ENCODE peak calls at places on chromosomes 7 and 10, in nine cellular contexts. One of them, this sample, is unnamed. For H3K4me1, the result is how much of the 10 kb centered on the place peaks cover.

GRCh38 chr10:34875061-34875460 is 60.0 kb upstream of the PARD3 start:
- DNase-seq in left ventricle myocardium inferior: no peak
- DNase-seq in lower lobe of right lung: no peak
- DNase-seq in neural progenitor cell: no peak
- DNase-seq in GM23248: no peak
- DNase-seq in ovary: no peak
- DNase-seq in CD8-positive, alpha-beta memory T cell: no peak
- DNase-seq in lung: no peak
- DNase-seq in trophoblast cell: no peak
- DNase-seq in this sample: no peak

GRCh38 chr7:92028226-92028625 is 87.6 kb downstream of the AKAP9 start:
- DNase-seq in neural progenitor cell: no peak
- DNase-seq in lower lobe of right lung: no peak
- DNase-seq in CD8-positive, alpha-beta memory T cell: no peak
- DNase-seq in ovary: no peak
- DNase-seq in lung: no peak
- DNase-seq in left ventricle myocardium inferior: no peak
- DNase-seq in GM23248: no peak
- DNase-seq in trophoblast cell: no peak
- DNase-seq in this sample: no peak

GRCh38 chr7:141001561-141001960 is 13.2 kb downstream of the MRPS33 start:
- DNase-seq in left ventricle myocardium inferior: no peak
- DNase-seq in neural progenitor cell: no peak
- DNase-seq in trophoblast cell: no peak
- DNase-seq in CD8-positive, alpha-beta memory T cell: no peak
- DNase-seq in GM23248: no peak
- DNase-seq in lower lobe of right lung: no peak
- DNase-seq in lung: no peak
- DNase-seq in ovary: no peak
- DNase-seq in this sample: no peak

GRCh38 chr7:30923774-30924413 is 12.2 kb downstream of the AQP1 start:
- DNase-seq in lower lobe of right lung: peak
- DNase-seq in CD8-positive, alpha-beta memory T cell: peak
- DNase-seq in neural progenitor cell: no peak
- DNase-seq in left ventricle myocardium inferior: peak
- DNase-seq in GM23248: no peak
- DNase-seq in ovary: peak
- DNase-seq in lung: no peak
- DNase-seq in trophoblast cell: no peak
- DNase-seq in this sample: peak

GRCh38 chr10:5583525-5584175 is 58.9 kb downstream of the CALML3 start:
- DNase-seq in neural progenitor cell: peak
- DNase-seq in lower lobe of right lung: peak
- DNase-seq in CD8-positive, alpha-beta memory T cell: peak
- DNase-seq in left ventricle myocardium inferior: peak
- DNase-seq in trophoblast cell: peak
- DNase-seq in lung: peak
- DNase-seq in GM23248: no peak
- DNase-seq in ovary: peak
- DNase-seq in this sample: no peak

GRCh38 chr7:28020302-28020940 is 160.2 kb downstream of the JAZF1 start:
- DNase-seq in ovary: peak
- DNase-seq in CD8-positive, alpha-beta memory T cell: no peak
- DNase-seq in left ventricle myocardium inferior: peak
- DNase-seq in lower lobe of right lung: no peak
- DNase-seq in trophoblast cell: peak
- DNase-seq in GM23248: peak
- DNase-seq in neural progenitor cell: peak
- DNase-seq in lung: peak
- DNase-seq in this sample: peak

GRCh38 chr10:76352300-76352699 is 920.9 kb downstream of the LRMDA start:
- DNase-seq in trophoblast cell: peak
- DNase-seq in GM23248: peak
- DNase-seq in lower lobe of right lung: no peak
- DNase-seq in left ventricle myocardium inferior: no peak
- DNase-seq in ovary: no peak
- DNase-seq in neural progenitor cell: no peak
- DNase-seq in lung: no peak
- DNase-seq in CD8-positive, alpha-beta memory T cell: no peak
- DNase-seq in this sample: no peak

GRCh38 chr7:1678070-1678543 is 8.0 kb downstream of the ELFN1 start:
- DNase-seq in neural progenitor cell: no peak
- DNase-seq in trophoblast cell: no peak
- DNase-seq in left ventricle myocardium inferior: no peak
- DNase-seq in CD8-positive, alpha-beta memory T cell: peak
- DNase-seq in lower lobe of right lung: peak
- DNase-seq in GM23248: no peak
- DNase-seq in ovary: no peak
- DNase-seq in lung: no peak
- DNase-seq in this sample: no peak

GRCh38 chr7:101938115-101938514 is 120.7 kb downstream of the CUX1 start:
- DNase-seq in neural progenitor cell: no peak
- DNase-seq in CD8-positive, alpha-beta memory T cell: no peak
- DNase-seq in lower lobe of right lung: no peak
- DNase-seq in ovary: no peak
- DNase-seq in GM23248: no peak
- DNase-seq in trophoblast cell: no peak
- DNase-seq in lung: no peak
- DNase-seq in left ventricle myocardium inferior: no peak
- DNase-seq in this sample: no peak

GRCh38 chr7:101940151-101940550 is 122.7 kb downstream of the CUX1 start:
- DNase-seq in lower lobe of right lung: no peak
- DNase-seq in neural progenitor cell: no peak
- DNase-seq in ovary: no peak
- DNase-seq in trophoblast cell: no peak
- DNase-seq in GM23248: no peak
- DNase-seq in left ventricle myocardium inferior: no peak
- DNase-seq in lung: no peak
- DNase-seq in CD8-positive, alpha-beta memory T cell: no peak
- DNase-seq in this sample: no peak

GRCh38 chr7:101940830-101941229 is 123.4 kb downstream of the CUX1 start:
- DNase-seq in GM23248: no peak
- DNase-seq in ovary: no peak
- DNase-seq in lung: no peak
- DNase-seq in CD8-positive, alpha-beta memory T cell: no peak
- DNase-seq in trophoblast cell: no peak
- DNase-seq in lower lobe of right lung: no peak
- DNase-seq in left ventricle myocardium inferior: no peak
- DNase-seq in neural progenitor cell: peak
- DNase-seq in this sample: no peak

GRCh38 chr7:101936612-101937231 is 119.3 kb downstream of the CUX1 start:
- DNase-seq in CD8-positive, alpha-beta memory T cell: no peak
- DNase-seq in neural progenitor cell: peak
- DNase-seq in lung: no peak
- DNase-seq in ovary: peak
- DNase-seq in lower lobe of right lung: no peak
- DNase-seq in GM23248: peak
- DNase-seq in trophoblast cell: no peak
- DNase-seq in left ventricle myocardium inferior: peak
- DNase-seq in this sample: peak

DNA sequence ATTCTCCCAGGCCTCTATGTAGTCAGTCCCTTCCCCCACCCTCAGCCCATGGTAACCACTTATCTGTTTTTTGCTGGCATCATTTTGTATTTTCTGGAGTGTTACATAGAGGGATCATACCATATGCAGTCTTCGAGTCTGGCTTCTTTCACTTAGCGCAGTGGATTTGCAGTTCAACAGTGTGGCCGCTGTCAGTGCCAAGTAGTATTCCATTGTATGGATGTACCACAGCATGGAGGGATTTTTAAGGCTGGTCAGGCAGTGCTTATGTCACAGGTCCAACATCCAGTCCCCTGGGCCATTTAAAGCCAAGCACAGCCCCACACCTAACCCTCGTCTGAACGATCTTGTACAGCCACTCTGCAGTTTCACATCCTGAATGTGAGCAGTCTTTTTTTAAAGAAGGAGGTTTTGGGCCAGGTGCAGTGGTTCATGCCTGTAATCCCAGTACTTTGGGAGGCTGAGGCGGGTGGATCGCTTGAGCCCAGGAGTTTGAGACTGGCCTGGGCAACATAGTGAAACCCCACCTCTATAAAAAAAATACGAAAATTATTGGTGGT is 121.8 kb downstream of the CUX1 start:
- DNase-seq in trophoblast cell: no peak
- DNase-seq in neural progenitor cell: no peak
- DNase-seq in left ventricle myocardium inferior: no peak
- DNase-seq in ovary: no peak
- DNase-seq in lower lobe of right lung: no peak
- DNase-seq in CD8-positive, alpha-beta memory T cell: no peak
- DNase-seq in GM23248: no peak
- DNase-seq in lung: no peak
- DNase-seq in this sample: no peak
- H3K4me3 ChIP-seq in trophoblast cell: no peak
- H3K4me3 ChIP-seq in neural progenitor cell: no peak
- H3K4me3 ChIP-seq in left ventricle myocardium inferior: no peak
- H3K4me3 ChIP-seq in ovary: no peak
- H3K4me3 ChIP-seq in lower lobe of right lung: no peak
- H3K4me3 ChIP-seq in CD8-positive, alpha-beta memory T cell: no peak
- H3K4me3 ChIP-seq in GM23248: no peak
- H3K4me3 ChIP-seq in lung: no peak
- H3K4me3 ChIP-seq in this sample: no peak

DNA sequence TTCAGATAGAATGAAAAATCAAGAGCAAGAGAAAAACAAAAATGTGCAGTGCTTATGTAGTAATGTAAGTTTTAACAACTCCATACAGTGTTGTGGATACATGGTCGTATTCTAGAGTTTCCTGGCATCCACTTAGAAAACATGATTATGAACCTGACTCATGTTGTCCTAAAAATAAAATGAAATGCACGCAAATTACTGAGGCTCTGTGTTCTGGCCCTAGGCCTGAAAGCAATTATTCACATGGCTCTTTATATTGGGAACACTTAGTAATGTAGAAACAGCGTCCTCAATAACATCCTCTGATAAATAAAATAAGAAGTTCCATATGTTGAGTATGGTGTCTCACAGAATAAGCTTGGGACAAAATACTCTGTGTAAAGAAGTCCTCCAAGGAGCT is 200.2 kb upstream of the SEMA3E start:
- DNase-seq in CD8-positive, alpha-beta memory T cell: no peak
- DNase-seq in trophoblast cell: no peak
- DNase-seq in GM23248: peak
- DNase-seq in lower lobe of right lung: no peak
- DNase-seq in neural progenitor cell: no peak
- DNase-seq in lung: no peak
- DNase-seq in ovary: no peak
- DNase-seq in left ventricle myocardium inferior: no peak
- DNase-seq in this sample: no peak
- H3K27ac ChIP-seq in CD8-positive, alpha-beta memory T cell: no peak
- H3K27ac ChIP-seq in trophoblast cell: no peak
- H3K27ac ChIP-seq in GM23248: no peak
- H3K27ac ChIP-seq in lower lobe of right lung: no peak
- H3K27ac ChIP-seq in neural progenitor cell: no peak
- H3K27ac ChIP-seq in lung: no peak
- H3K27ac ChIP-seq in ovary: no peak
- H3K27ac ChIP-seq in left ventricle myocardium inferior: no peak
- H3K27ac ChIP-seq in this sample: no peak

GRCh38 chr10:92757066-92757716 is 67.4 kb downstream of the HHEX start:
- DNase-seq in CD8-positive, alpha-beta memory T cell: no peak
- DNase-seq in GM23248: peak
- DNase-seq in lower lobe of right lung: peak
- DNase-seq in ovary: peak
- DNase-seq in neural progenitor cell: peak
- DNase-seq in left ventricle myocardium inferior: peak
- DNase-seq in lung: peak
- DNase-seq in trophoblast cell: peak
- DNase-seq in this sample: peak

GRCh38 chr10:92756233-92757065 is 66.7 kb downstream of the HHEX start:
- DNase-seq in CD8-positive, alpha-beta memory T cell: no peak
- DNase-seq in ovary: no peak
- DNase-seq in lung: no peak
- DNase-seq in left ventricle myocardium inferior: no peak
- DNase-seq in trophoblast cell: no peak
- DNase-seq in lower lobe of right lung: no peak
- DNase-seq in neural progenitor cell: no peak
- DNase-seq in GM23248: no peak
- DNase-seq in this sample: no peak

GRCh38 chr10:92758594-92758993 is 68.8 kb downstream of the HHEX start:
- DNase-seq in lung: no peak
- DNase-seq in ovary: no peak
- DNase-seq in neural progenitor cell: no peak
- DNase-seq in lower lobe of right lung: no peak
- DNase-seq in CD8-positive, alpha-beta memory T cell: no peak
- DNase-seq in GM23248: no peak
- DNase-seq in trophoblast cell: no peak
- DNase-seq in left ventricle myocardium inferior: no peak
- DNase-seq in this sample: no peak

GRCh38 chr10:92755725-92756124 is 66.0 kb downstream of the HHEX start:
- DNase-seq in CD8-positive, alpha-beta memory T cell: no peak
- DNase-seq in lung: no peak
- DNase-seq in GM23248: no peak
- DNase-seq in lower lobe of right lung: no peak
- DNase-seq in neural progenitor cell: no peak
- DNase-seq in trophoblast cell: no peak
- DNase-seq in ovary: no peak
- DNase-seq in left ventricle myocardium inferior: no peak
- DNase-seq in this sample: no peak

GRCh38 chr10:92757720-92758119 is 68.0 kb downstream of the HHEX start:
- DNase-seq in left ventricle myocardium inferior: no peak
- DNase-seq in lower lobe of right lung: no peak
- DNase-seq in lung: no peak
- DNase-seq in GM23248: no peak
- DNase-seq in neural progenitor cell: no peak
- DNase-seq in CD8-positive, alpha-beta memory T cell: no peak
- DNase-seq in trophoblast cell: no peak
- DNase-seq in ovary: no peak
- DNase-seq in this sample: no peak
- H3K4me1 ChIP-seq in left ventricle myocardium inferior: under half
- H3K4me1 ChIP-seq in lower lobe of right lung: under half
- H3K4me1 ChIP-seq in lung: under half
- H3K4me1 ChIP-seq in GM23248: under half
- H3K4me1 ChIP-seq in neural progenitor cell: under half
- H3K4me1 ChIP-seq in CD8-positive, alpha-beta memory T cell: under half
- H3K4me1 ChIP-seq in trophoblast cell: under half
- H3K4me1 ChIP-seq in ovary: under half
- H3K4me1 ChIP-seq in this sample: under half

GRCh38 chr10:31838065-31838464 is 90.6 kb downstream of the ARHGAP12 start:
- DNase-seq in neural progenitor cell: no peak
- DNase-seq in trophoblast cell: no peak
- DNase-seq in lower lobe of right lung: no peak
- DNase-seq in left ventricle myocardium inferior: no peak
- DNase-seq in CD8-positive, alpha-beta memory T cell: no peak
- DNase-seq in ovary: no peak
- DNase-seq in lung: no peak
- DNase-seq in GM23248: no peak
- DNase-seq in this sample: no peak

GRCh38 chr10:31833753-31834152 is 94.9 kb downstream of the ARHGAP12 start:
- DNase-seq in left ventricle myocardium inferior: no peak
- DNase-seq in GM23248: no peak
- DNase-seq in CD8-positive, alpha-beta memory T cell: no peak
- DNase-seq in neural progenitor cell: no peak
- DNase-seq in trophoblast cell: no peak
- DNase-seq in lung: no peak
- DNase-seq in lower lobe of right lung: no peak
- DNase-seq in ovary: no peak
- DNase-seq in this sample: no peak

GRCh38 chr10:31832261-31832660 is 96.4 kb downstream of the ARHGAP12 start:
- DNase-seq in left ventricle myocardium inferior: no peak
- DNase-seq in ovary: no peak
- DNase-seq in CD8-positive, alpha-beta memory T cell: no peak
- DNase-seq in lung: no peak
- DNase-seq in trophoblast cell: no peak
- DNase-seq in lower lobe of right lung: no peak
- DNase-seq in neural progenitor cell: no peak
- DNase-seq in GM23248: no peak
- DNase-seq in this sample: no peak

GRCh38 chr10:31838709-31839108 is 89.9 kb downstream of the ARHGAP12 start:
- DNase-seq in trophoblast cell: no peak
- DNase-seq in ovary: no peak
- DNase-seq in left ventricle myocardium inferior: no peak
- DNase-seq in CD8-positive, alpha-beta memory T cell: no peak
- DNase-seq in lower lobe of right lung: no peak
- DNase-seq in lung: no peak
- DNase-seq in GM23248: no peak
- DNase-seq in neural progenitor cell: peak
- DNase-seq in this sample: no peak

DNA sequence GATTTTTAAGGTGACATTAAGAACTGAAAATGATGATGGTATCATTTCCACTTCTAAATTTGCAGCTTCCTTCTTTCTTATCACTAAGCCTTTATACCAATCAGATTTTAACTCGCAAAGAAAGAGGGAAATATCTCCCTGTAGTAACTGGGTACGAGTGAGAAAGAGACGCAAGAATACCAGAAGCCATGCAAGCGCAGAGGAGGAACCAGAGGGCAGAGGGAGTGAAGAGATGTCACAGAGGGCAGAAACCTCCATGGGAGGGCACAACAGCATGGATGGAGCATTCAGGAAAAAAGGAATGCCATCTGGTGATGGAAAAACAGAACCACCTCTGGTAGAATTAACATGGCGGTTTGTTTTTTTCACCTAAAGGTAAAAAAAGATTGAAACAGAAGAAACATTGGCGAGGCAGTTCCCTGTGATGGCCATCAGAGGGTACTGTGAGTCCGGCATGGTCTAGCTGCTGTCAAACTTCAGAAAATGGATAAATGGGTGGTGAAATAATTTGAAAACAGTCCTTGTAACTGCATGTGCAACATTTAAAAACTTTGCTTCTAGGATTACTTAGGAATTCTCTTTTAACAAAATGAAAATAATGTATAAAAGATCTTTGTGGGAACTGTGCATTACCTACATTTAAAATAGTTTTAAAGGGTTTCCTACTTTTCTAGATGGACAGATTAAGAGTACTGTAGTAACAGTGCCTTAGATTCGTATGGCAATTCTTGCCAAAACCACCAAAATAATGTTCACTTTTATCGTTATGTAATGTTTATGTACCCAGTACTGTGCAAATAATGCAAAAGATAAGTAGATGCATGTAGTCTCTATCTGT is 91.8 kb downstream of the ARHGAP12 start:
- DNase-seq in ovary: no peak
- DNase-seq in lower lobe of right lung: no peak
- DNase-seq in GM23248: peak
- DNase-seq in left ventricle myocardium inferior: no peak
- DNase-seq in lung: no peak
- DNase-seq in CD8-positive, alpha-beta memory T cell: no peak
- DNase-seq in neural progenitor cell: peak
- DNase-seq in trophoblast cell: peak
- DNase-seq in this sample: no peak
- H3K4me3 ChIP-seq in ovary: no peak
- H3K4me3 ChIP-seq in lower lobe of right lung: no peak
- H3K4me3 ChIP-seq in GM23248: no peak
- H3K4me3 ChIP-seq in left ventricle myocardium inferior: no peak
- H3K4me3 ChIP-seq in lung: no peak
- H3K4me3 ChIP-seq in CD8-positive, alpha-beta memory T cell: no peak
- H3K4me3 ChIP-seq in neural progenitor cell: no peak
- H3K4me3 ChIP-seq in trophoblast cell: no peak
- H3K4me3 ChIP-seq in this sample: no peak